ENCODE peak calls at places on chromosomes 5 and 9, in eight cellular contexts. O is neuronal stem cell, N is MM.1S, T is astrocyte, V is H9, W is IMR-90, Q is hepatocyte, M is GM23248. H is an unnamed sample.

GRCh38 chr5:18404039-18404438 is 769.8 kb downstream of the TAF11L14 start:
- DNase-seq in O (no peak), N (no peak), T (no peak), V (no peak), W (no peak), Q (no peak), M (no peak), H (no peak)

GRCh38 chr5:67182406-67182805 is 14.2 kb downstream of the CD180 start:
- DNase-seq in O (no peak), N (no peak), T (peak), V (peak), W (peak), Q (peak), M (peak), H (peak)

GRCh38 chr5:123810911-123811310 is 298.9 kb downstream of the CSNK1G3 start:
- DNase-seq in O (no peak), N (no peak), T (no peak), V (no peak), W (no peak), Q (no peak), M (no peak), H (no peak)

GRCh38 chr5:147673276-147673675 is 109.3 kb downstream of the JAKMIP2 start:
- DNase-seq in O (no peak), N (no peak), T (no peak), V (no peak), W (no peak), Q (no peak), M (no peak), H (no peak)

GRCh38 chr9:105608685-105609598 is 51.0 kb downstream of the FKTN start:
- DNase-seq in O (peak), N (peak), T (peak), V (no peak), W (peak), Q (peak), M (peak), H (peak)

GRCh38 chr5:109454726-109455505 is 45.1 kb upstream of the PJA2 start:
- DNase-seq in O (no peak), N (no peak), T (peak), V (no peak), W (peak), Q (no peak), M (peak), H (peak)

GRCh38 chr5:148401604-148402003 is 17.8 kb downstream of the FBXO38 start:
- DNase-seq in O (no peak), N (no peak), T (no peak), V (no peak), W (peak), Q (no peak), M (peak), H (peak)

GRCh38 chr5:154107729-154108128 is 69.0 kb downstream of the MFAP3 start:
- DNase-seq in O (no peak), N (no peak), T (no peak), V (peak), W (no peak), Q (no peak), M (no peak), H (no peak)

GRCh38 chr9:133135193-133135745 is 14.2 kb upstream of the RALGDS start:
- DNase-seq in O (no peak), N (no peak), T (peak), V (no peak), W (peak), Q (no peak), M (peak), H (peak)

GRCh38 chr5:89276566-89277305 is 393.8 kb upstream of the MEF2C start:
- DNase-seq in O (no peak), N (no peak), T (peak), V (no peak), W (peak), Q (no peak), M (peak), H (peak)

GRCh38 chr5:14671414-14671813 is 6.9 kb downstream of the OTULIN start:
- DNase-seq in O (no peak), N (peak), T (peak), V (no peak), W (peak), Q (no peak), M (no peak), H (no peak)

DNA sequence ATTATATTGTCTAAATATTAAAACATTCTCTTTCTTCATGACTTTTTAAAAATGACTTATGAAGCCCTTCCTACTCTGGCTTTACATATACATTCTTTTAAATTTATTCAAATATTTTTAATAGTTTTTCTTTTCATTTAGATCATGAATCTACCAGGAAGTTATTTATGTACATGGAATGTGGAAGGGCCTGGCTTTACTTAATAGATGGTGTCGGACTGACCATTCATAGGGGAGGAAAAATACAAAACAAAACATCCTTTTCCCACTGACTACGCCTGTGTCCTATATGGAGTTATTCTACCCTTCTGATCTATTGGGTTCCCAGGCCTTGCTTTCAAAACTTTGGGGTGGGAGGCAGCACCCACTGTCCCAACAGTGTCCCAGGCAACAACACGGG is 129.8 kb downstream of the MACROH2A1 start:
- DNase-seq in O (no peak), N (no peak), T (no peak), V (no peak), W (peak), Q (no peak), M (peak), H (no peak)
- H2AFZ ChIP-seq in O (no peak), N (no peak), T (peak), V (no peak), W (peak), Q (no peak), M (peak), H (no peak)

DNA sequence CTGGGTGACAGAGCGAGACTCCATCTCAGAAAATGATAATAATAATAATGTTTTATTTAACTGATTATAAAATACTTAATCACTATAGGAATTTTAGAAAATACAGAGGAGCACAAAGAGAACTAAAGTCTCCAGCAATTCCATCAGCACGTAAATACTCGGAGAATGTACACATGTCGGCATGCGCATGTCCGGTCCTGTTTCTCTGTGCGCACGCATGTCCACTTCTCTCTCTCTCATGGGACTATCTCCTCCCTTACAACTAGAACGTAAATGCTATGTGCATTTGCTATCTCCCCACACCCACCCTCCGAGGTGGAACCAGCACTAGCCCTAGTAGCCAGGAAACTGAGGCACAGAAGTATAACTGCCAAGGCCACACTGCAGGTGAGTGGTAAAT is 19.0 kb downstream of the CCNJL start:
- DNase-seq in O (no peak), N (no peak), T (no peak), V (no peak), W (no peak), Q (no peak), M (no peak), H (no peak)
- H2AFZ ChIP-seq in O (no peak), N (no peak), T (no peak), V (no peak), W (no peak), Q (no peak), M (no peak), H (no peak)

GRCh38 chr5:37251673-37252072 is 2.5 kb upstream of the CPLANE1 start:
- DNase-seq in O (no peak), N (no peak), T (no peak), V (no peak), W (peak), Q (no peak), M (no peak), H (no peak)
- H2AFZ ChIP-seq in O (peak), N (no peak), T (no peak), V (no peak), W (no peak), Q (no peak), M (peak), H (no peak)

DNA sequence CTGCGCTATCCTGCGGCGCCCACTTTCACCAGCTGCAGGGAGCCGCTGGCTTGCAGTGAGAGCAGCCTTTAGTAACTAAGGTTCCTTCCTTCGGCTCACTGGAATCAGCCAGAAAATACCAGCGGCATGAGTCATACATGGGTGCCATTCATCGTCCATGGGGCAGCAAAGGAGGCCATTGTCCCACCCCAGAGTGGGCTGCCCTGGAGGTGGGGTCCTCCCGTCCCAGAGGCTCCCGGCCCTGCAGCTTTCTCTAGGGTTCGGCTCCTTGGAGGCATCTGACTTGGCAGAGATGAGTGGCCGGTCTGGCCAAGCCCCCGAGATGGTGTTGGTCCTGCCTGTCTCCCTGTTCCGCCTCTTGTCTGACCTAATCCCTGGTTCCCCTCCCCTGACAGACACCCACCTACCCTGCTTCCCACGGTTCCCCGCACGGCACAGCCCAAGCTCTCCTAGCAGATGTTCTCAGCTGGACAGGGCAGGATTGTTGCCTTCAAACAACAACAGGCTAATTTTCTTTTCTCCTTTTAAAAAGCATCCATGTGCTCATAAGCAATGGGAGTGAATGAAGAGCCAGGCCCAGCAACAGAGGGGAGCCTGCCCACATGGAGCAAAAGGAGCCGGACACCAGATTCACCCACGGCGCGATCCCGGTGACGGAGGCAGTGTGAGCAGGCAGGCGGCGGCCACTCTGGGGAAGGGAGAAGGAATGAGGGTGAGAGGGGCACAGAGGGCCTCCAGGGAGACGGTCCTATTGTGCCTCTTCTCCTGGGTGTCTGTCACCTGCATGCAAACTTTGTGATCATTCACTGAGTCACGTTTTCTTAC is 97.0 kb upstream of the COL5A1 start:
- DNase-seq in O (peak), N (no peak), T (peak), V (peak), W (peak), Q (peak), M (peak), H (peak)
- H2AFZ ChIP-seq in O (peak), N (no peak), T (peak), V (no peak), W (peak), Q (no peak), M (no peak), H (peak)

DNA sequence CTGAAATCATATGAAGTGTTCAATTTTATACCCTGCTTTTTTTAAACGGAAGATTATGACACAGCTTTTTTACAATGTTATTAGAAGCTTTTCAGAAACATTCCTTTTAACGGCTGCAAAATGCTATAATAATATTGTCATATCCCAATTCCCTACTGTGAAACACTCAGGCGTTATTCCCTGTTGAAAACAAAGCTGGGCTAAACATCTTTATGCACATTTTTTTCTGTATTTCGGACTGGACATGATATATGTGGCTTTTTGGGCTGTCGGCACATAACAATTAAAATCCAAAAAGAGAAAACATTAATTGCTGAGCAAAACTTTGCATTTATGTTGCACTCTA is 12.0 kb upstream of the CTSL start:
- DNase-seq in O (no peak), N (no peak), T (no peak), V (no peak), W (no peak), Q (no peak), M (no peak), H (no peak)
- H2AFZ ChIP-seq in O (no peak), N (no peak), T (no peak), V (no peak), W (no peak), Q (no peak), M (peak), H (no peak)